ENCODE peak calls at places on chromosome 12, in five cellular contexts. Y, M, G, W and K are unnamed samples.

GRCh38 chr12:57514720-57515467 is 5.4 kb downstream of the DDIT3 start:
- DNase-seq in Y (no peak), M (no peak), G (no peak), W (no peak), K (no peak)

GRCh38 chr12:52132754-52133161 is 53.3 kb downstream of the SMIM41 start:
- DNase-seq in Y (no peak), M (no peak), G (no peak), W (no peak), K (no peak)

GRCh38 chr12:120261951-120262851 is 3.3 kb downstream of the PXN start:
- DNase-seq in Y (peak; percentile 30), M (no peak), G (no peak), W (no peak), K (no peak)

GRCh38 chr12:132261328-132262138 is 67.9 kb downstream of the GALNT9 start:
- DNase-seq in Y (no peak), M (no peak), G (no peak), W (no peak), K (no peak)

GRCh38 chr12:22437031-22437806 is 102.7 kb upstream of the ST8SIA1 start:
- DNase-seq in Y (no peak), M (no peak), G (no peak), W (no peak), K (no peak)

GRCh38 chr12:50074936-50075807 is 10.0 kb upstream of the SMARCD1 start:
- DNase-seq in Y (peak; percentile 77), M (peak; percentile 85), G (peak; percentile 72), W (peak; percentile 47), K (peak; percentile 81)

GRCh38 chr12:8493084-8493483 is 20.2 kb upstream of the CLEC4D start:
- DNase-seq in Y (peak; percentile 37), M (no peak), G (peak; percentile 60), W (no peak), K (no peak)

GRCh38 chr12:132158677-132159554 is 14.7 kb downstream of the NOC4L start:
- DNase-seq in Y (no peak), M (no peak), G (no peak), W (no peak), K (no peak)

GRCh38 chr12:124824195-124824594 is 39.5 kb downstream of the SCARB1 start:
- DNase-seq in Y (no peak), M (no peak), G (no peak), W (no peak), K (no peak)

GRCh38 chr12:77813558-77813957 is 17.1 kb upstream of the NAV3 start:
- DNase-seq in Y (no peak), M (no peak), G (no peak), W (no peak), K (no peak)

GRCh38 chr12:124566181-124567034 is 1.0 kb downstream of the NCOR2 start:
- DNase-seq in Y (peak; percentile 70), M (peak; percentile 87), G (no peak), W (peak; percentile 67), K (peak; percentile 81)

GRCh38 chr12:13273850-13274249 is 77.3 kb downstream of the EMP1 start:
- DNase-seq in Y (no peak), M (no peak), G (no peak), W (no peak), K (no peak)

GRCh38 chr12:106861984-106862894 is 87.8 kb downstream of the RIC8B start:
- DNase-seq in Y (no peak), M (no peak), G (no peak), W (no peak), K (no peak)

GRCh38 chr12:52914722-52915121 is 9.8 kb upstream of the KRT8 start:
- DNase-seq in Y (no peak), M (no peak), G (no peak), W (no peak), K (no peak)

GRCh38 chr12:123973552-123974341 is 732 bp downstream of the ZNF664 start:
- DNase-seq in Y (peak; percentile 29), M (no peak), G (no peak), W (no peak), K (peak; percentile 27)

GRCh38 chr12:30484658-30485057 is 211.0 kb downstream of the IPO8 start:
- DNase-seq in Y (no peak), M (no peak), G (no peak), W (no peak), K (no peak)

GRCh38 chr12:112418596-112419268 is at the start of gene PTPN11:
- DNase-seq in Y (peak; percentile 94), M (peak; percentile 87), G (peak; percentile 74), W (peak; percentile 79), K (peak; percentile 88)

GRCh38 chr12:58416211-58416610 is 474.8 kb downstream of the ATP23 start:
- DNase-seq in Y (no peak), M (no peak), G (no peak), W (no peak), K (no peak)

GRCh38 chr12:118060301-118061010 is 523 bp downstream of the WSB2 start:
- DNase-seq in Y (peak; percentile 44), M (no peak), G (peak; percentile 18), W (peak; percentile 42), K (peak; percentile 49)

GRCh38 chr12:48028541-48029400 is 24.5 kb upstream of the COL2A1 start:
- DNase-seq in Y (no peak), M (no peak), G (no peak), W (no peak), K (no peak)

GRCh38 chr12:6157482-6157881 is 33.0 kb upstream of the VWF start:
- DNase-seq in Y (no peak), M (no peak), G (no peak), W (no peak), K (no peak)

GRCh38 chr12:23356440-23356839 is 593.0 kb downstream of the SOX5 start:
- DNase-seq in Y (no peak), M (no peak), G (no peak), W (no peak), K (no peak)

GRCh38 chr12:108792361-108793292 is 61.3 kb upstream of the CORO1C start:
- DNase-seq in Y (no peak), M (no peak), G (no peak), W (no peak), K (no peak)